ENCODE peak calls at places on chromosomes 5 and 9, in eight cellular contexts. X, P, K, N, Y, Q, U and I are unnamed samples.

GRCh38 chr5:172455511-172456061 is 1.3 kb upstream of the SH3PXD2B start:
- DNase-seq in X (no peak), P (no peak), K (no peak), N (no peak), Y (no peak), Q (no peak), U (no peak), I (no peak)

GRCh38 chr5:173458819-173459218 is 130.6 kb upstream of the STC2 start:
- DNase-seq in X (no peak), P (no peak), K (no peak), N (no peak), Y (no peak), Q (no peak), U (no peak), I (no peak)

GRCh38 chr9:135379540-135380267 is 99.9 kb upstream of the PPP1R26 start:
- DNase-seq in X (no peak), P (no peak), K (no peak), N (no peak), Y (no peak), Q (no peak), U (no peak), I (no peak)

GRCh38 chr5:40904205-40904993 is 4.9 kb upstream of the C7 start:
- DNase-seq in X (peak), P (peak), K (peak), N (peak), Y (peak), Q (no peak), U (no peak), I (no peak)

GRCh38 chr5:956941-957729 is 51.5 kb upstream of the NKD2 start:
- DNase-seq in X (no peak), P (peak), K (peak), N (no peak), Y (no peak), Q (no peak), U (no peak), I (peak)

GRCh38 chr9:133653638-133654037 is 17.5 kb downstream of the DBH start:
- DNase-seq in X (no peak), P (no peak), K (no peak), N (no peak), Y (no peak), Q (no peak), U (no peak), I (no peak)

GRCh38 chr5:142387022-142387682 is 62.3 kb upstream of the SPRY4 start:
- DNase-seq in X (no peak), P (no peak), K (no peak), N (no peak), Y (no peak), Q (no peak), U (no peak), I (no peak)

GRCh38 chr9:27865031-27865438 is 291.8 kb upstream of the C9orf72 start:
- DNase-seq in X (no peak), P (no peak), K (no peak), N (no peak), Y (no peak), Q (no peak), U (no peak), I (no peak)

GRCh38 chr5:175696139-175696854 is 38.4 kb downstream of the HRH2 start:
- DNase-seq in X (peak), P (peak), K (no peak), N (peak), Y (peak), Q (peak), U (peak), I (peak)

GRCh38 chr5:137143244-137143605 is 355.9 kb downstream of the SPOCK1 start:
- DNase-seq in X (no peak), P (no peak), K (no peak), N (no peak), Y (no peak), Q (no peak), U (no peak), I (no peak)

GRCh38 chr5:135196483-135196882 is 162.5 kb upstream of the PITX1 start:
- DNase-seq in X (no peak), P (no peak), K (no peak), N (no peak), Y (no peak), Q (no peak), U (no peak), I (no peak)

GRCh38 chr5:172886396-172886932 is 52.4 kb downstream of the ERGIC1 start:
- DNase-seq in X (no peak), P (no peak), K (no peak), N (no peak), Y (no peak), Q (no peak), U (no peak), I (no peak)

GRCh38 chr5:102879741-102880140 is 124.6 kb downstream of the PAM start:
- DNase-seq in X (no peak), P (no peak), K (no peak), N (no peak), Y (no peak), Q (no peak), U (no peak), I (no peak)

GRCh38 chr5:172223901-172224873 is 30.2 kb downstream of the EFCAB9 start:
- DNase-seq in X (no peak), P (no peak), K (no peak), N (no peak), Y (no peak), Q (no peak), U (no peak), I (peak)

GRCh38 chr9:111094433-111095421 is 56.5 kb upstream of the LPAR1 start:
- DNase-seq in X (no peak), P (peak), K (peak), N (no peak), Y (no peak), Q (no peak), U (no peak), I (no peak)

GRCh38 chr5:164581889-164582288 is 1076.5 kb downstream of the MAT2B start:
- DNase-seq in X (no peak), P (no peak), K (no peak), N (no peak), Y (no peak), Q (no peak), U (no peak), I (no peak)

GRCh38 chr5:179819296-179820126 is 1.2 kb upstream of the SQSTM1 start:
- DNase-seq in X (peak), P (peak), K (no peak), N (no peak), Y (peak), Q (no peak), U (no peak), I (peak)

GRCh38 chr5:55747778-55748318 is 10.0 kb downstream of the DDX4 start:
- DNase-seq in X (no peak), P (no peak), K (no peak), N (no peak), Y (no peak), Q (no peak), U (no peak), I (no peak)

GRCh38 chr5:111404270-111404769 is 108.0 kb downstream of the STARD4 start:
- DNase-seq in X (no peak), P (no peak), K (no peak), N (no peak), Y (no peak), Q (no peak), U (no peak), I (no peak)

GRCh38 chr9:96721731-96722429 is 56.0 kb downstream of the ZNF510 start:
- DNase-seq in X (no peak), P (no peak), K (no peak), N (no peak), Y (no peak), Q (no peak), U (no peak), I (no peak)

GRCh38 chr9:21340735-21341134 is 5.5 kb upstream of the KLHL9 start:
- DNase-seq in X (no peak), P (no peak), K (no peak), N (no peak), Y (no peak), Q (no peak), U (no peak), I (no peak)

GRCh38 chr5:171806976-171807823 is 21.6 kb downstream of the SMIM23 start:
- DNase-seq in X (no peak), P (no peak), K (no peak), N (no peak), Y (no peak), Q (no peak), U (no peak), I (no peak)

GRCh38 chr5:645421-645820 is 33.3 kb downstream of the CEP72 start:
- DNase-seq in X (no peak), P (no peak), K (no peak), N (no peak), Y (no peak), Q (no peak), U (no peak), I (no peak)

GRCh38 chr5:106399381-106399780 is 1271.4 kb downstream of the EFNA5 start:
- DNase-seq in X (no peak), P (no peak), K (peak), N (no peak), Y (no peak), Q (no peak), U (no peak), I (no peak)

GRCh38 chr9:121840838-121841760 is 189.7 kb downstream of the DAB2IP start:
- DNase-seq in X (no peak), P (peak), K (no peak), N (no peak), Y (no peak), Q (no peak), U (no peak), I (no peak)

GRCh38 chr5:157516016-157516415 is 56.0 kb downstream of the NIPAL4 start:
- DNase-seq in X (no peak), P (no peak), K (peak), N (no peak), Y (no peak), Q (no peak), U (no peak), I (no peak)

GRCh38 chr9:97318433-97318832 is 11.0 kb downstream of the CCDC180 start:
- DNase-seq in X (no peak), P (no peak), K (no peak), N (no peak), Y (no peak), Q (no peak), U (no peak), I (no peak)

GRCh38 chr9:126463426-126463825 is 136.8 kb downstream of the MVB12B start:
- DNase-seq in X (no peak), P (no peak), K (no peak), N (no peak), Y (no peak), Q (no peak), U (no peak), I (no peak)

GRCh38 chr5:81750308-81751008 is 439 bp downstream of the SSBP2 start:
- DNase-seq in X (no peak), P (no peak), K (no peak), N (no peak), Y (no peak), Q (peak), U (no peak), I (peak)

GRCh38 chr5:108238936-108239887 is 142.7 kb downstream of the FBXL17 start:
- DNase-seq in X (no peak), P (no peak), K (no peak), N (no peak), Y (no peak), Q (no peak), U (no peak), I (no peak)

GRCh38 chr9:71647094-71647591 is 121.2 kb downstream of the CEMIP2 start:
- DNase-seq in X (peak), P (peak), K (peak), N (no peak), Y (no peak), Q (no peak), U (no peak), I (no peak)

GRCh38 chr5:56279291-56279690 is 46.2 kb upstream of the ANKRD55 start:
- DNase-seq in X (no peak), P (no peak), K (no peak), N (no peak), Y (no peak), Q (no peak), U (no peak), I (no peak)